ENCODE peak calls at places on chromosomes 5 and 9, in seven cellular contexts. S, P, K, J, F, Z and M are unnamed samples.

GRCh38 chr9:124218438-124219289 is 39.1 kb upstream of the NEK6 start:
- DNase-seq in J (peak), S (no peak), F (peak), Z (peak), K (peak), P (peak), M (peak)

GRCh38 chr9:132560604-132561304 is 21.7 kb upstream of the BARHL1 start:
- DNase-seq in Z (no peak), J (no peak), S (no peak), P (no peak), F (no peak), K (no peak), M (no peak)

GRCh38 chr9:3553076-3553765 is 27.4 kb upstream of the RFX3 start:
- DNase-seq in Z (no peak), P (no peak), K (no peak), J (no peak), S (no peak), F (no peak), M (no peak)

GRCh38 chr9:26811106-26811505 is 81.5 kb downstream of the CAAP1 start:
- DNase-seq in J (no peak), F (no peak), Z (no peak), S (no peak), P (no peak), K (no peak), M (no peak)

GRCh38 chr5:170103447-170103846 is 2.2 kb upstream of the FOXI1 start:
- DNase-seq in K (no peak), Z (no peak), S (no peak), J (no peak), P (no peak), F (no peak), M (no peak)

GRCh38 chr9:127697575-127697974 is 9.2 kb upstream of the CFAP157 start:
- DNase-seq in F (no peak), K (no peak), J (no peak), P (no peak), S (no peak), Z (no peak), M (no peak)

GRCh38 chr9:88530051-88530450 is 4.9 kb upstream of the NXNL2 start:
- DNase-seq in P (no peak), S (peak), K (peak), J (no peak), Z (no peak), F (no peak), M (no peak)

GRCh38 chr5:56302027-56302426 is 68.9 kb upstream of the ANKRD55 start:
- DNase-seq in P (no peak), J (no peak), Z (no peak), K (no peak), S (no peak), F (no peak), M (no peak)

GRCh38 chr5:98214240-98215051 is 559.0 kb upstream of the RGMB start:
- DNase-seq in F (no peak), K (peak), J (no peak), S (no peak), P (peak), Z (no peak), M (no peak)

GRCh38 chr9:88258012-88258411 is 119.7 kb upstream of the SPATA31C2 start:
- DNase-seq in P (peak), K (peak), S (peak), F (no peak), Z (peak), J (no peak), M (peak)

GRCh38 chr9:89555426-89556375 is 49.1 kb upstream of the GADD45G start:
- DNase-seq in J (peak), S (no peak), Z (no peak), K (no peak), P (no peak), F (no peak), M (no peak)

GRCh38 chr5:93721045-93721444 is 20.4 kb downstream of the POU5F2 start:
- DNase-seq in J (no peak), K (no peak), F (no peak), Z (no peak), S (no peak), P (no peak), M (no peak)

GRCh38 chr9:81557957-81558791 is 131.2 kb downstream of the TLE1 start:
- DNase-seq in S (peak), Z (no peak), F (no peak), K (peak), J (peak), P (no peak), M (no peak)

GRCh38 chr5:81590498-81591384 is 160.2 kb downstream of the SSBP2 start:
- DNase-seq in P (no peak), J (no peak), F (no peak), S (no peak), Z (no peak), K (peak), M (no peak)

GRCh38 chr5:6518298-6519057 is 69.8 kb downstream of the UBE2QL1 start:
- DNase-seq in J (no peak), F (no peak), Z (no peak), K (no peak), P (no peak), S (no peak), M (no peak)

GRCh38 chr9:106482733-106483132 is 380.2 kb upstream of the ZNF462 start:
- DNase-seq in F (no peak), Z (no peak), K (peak), S (no peak), P (no peak), J (no peak), M (peak)

GRCh38 chr5:93580387-93581100 is 475 bp downstream of the NR2F1-AS1 start:
- DNase-seq in Z (no peak), K (peak), S (no peak), P (no peak), F (no peak), J (no peak), M (no peak)

GRCh38 chr5:43017438-43017820 is 22.7 kb downstream of the ANXA2R start:
- DNase-seq in Z (peak), J (no peak), K (peak), P (peak), F (peak), S (no peak), M (no peak)

GRCh38 chr5:141848771-141849370 is 29.3 kb downstream of the PCDH1 start:
- DNase-seq in Z (peak), S (peak), P (peak), J (peak), K (peak), F (peak), M (no peak)

GRCh38 chr9:130189840-130190239 is 17.6 kb downstream of the NCS1 start:
- DNase-seq in Z (no peak), P (no peak), S (no peak), F (no peak), K (peak), J (no peak), M (no peak)

GRCh38 chr5:90185897-90186468 is 223.6 kb downstream of the CETN3 start:
- DNase-seq in J (no peak), S (no peak), F (no peak), Z (no peak), K (no peak), P (no peak), M (no peak)

GRCh38 chr5:81948349-81948748 is 23.5 kb upstream of the ATG10 start:
- DNase-seq in J (peak), Z (no peak), K (peak), S (no peak), F (no peak), P (no peak), M (no peak)

GRCh38 chr9:129665814-129666511 is 516 bp downstream of the PRRX2 start:
- DNase-seq in Z (no peak), K (no peak), S (no peak), F (no peak), J (no peak), P (no peak), M (no peak)

GRCh38 chr5:94945656-94946055 is 327.2 kb downstream of the SLF1 start:
- DNase-seq in Z (peak), J (no peak), K (no peak), S (no peak), F (no peak), P (peak), M (no peak)

GRCh38 chr5:81556809-81557208 is 162.9 kb upstream of the ACOT12 start:
- DNase-seq in F (no peak), J (no peak), K (no peak), P (no peak), S (no peak), Z (no peak), M (no peak)

GRCh38 chr9:79289856-79290255 is 281.9 kb upstream of the TLE4 start:
- DNase-seq in K (no peak), P (no peak), Z (no peak), F (no peak), J (no peak), S (no peak), M (no peak)
- TF ChIP-seq CTCF in K (no peak), P (no peak), Z (no peak), F (no peak), J (no peak), S (no peak), M (no peak)

DNA sequence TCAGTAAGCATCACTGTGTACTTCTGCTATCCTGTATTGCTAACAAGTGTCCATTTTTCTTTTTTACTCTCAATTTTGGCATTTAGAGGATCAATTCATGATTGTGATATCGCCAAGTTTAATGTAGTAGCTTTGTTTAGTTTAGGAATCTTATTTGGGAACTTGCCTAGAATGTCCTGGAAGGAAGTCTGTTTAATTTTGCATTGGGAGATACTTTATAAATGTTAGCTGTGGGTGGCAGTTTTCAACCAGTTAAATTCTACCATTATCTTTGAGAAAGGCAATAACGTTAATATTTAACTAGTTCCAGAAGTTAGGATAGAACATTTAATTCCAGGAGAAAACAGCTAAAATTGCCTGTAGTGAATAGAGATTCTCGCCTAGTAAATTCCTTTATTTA is 78.6 kb downstream of the PBX3 start:
- DNase-seq in P (no peak), K (no peak), Z (no peak), S (no peak), J (no peak), F (no peak), M (no peak)
- TF ChIP-seq CTCF in P (no peak), K (no peak), Z (no peak), S (no peak), J (no peak), F (no peak), M (no peak)

GRCh38 chr5:120576588-120576987 is 112.5 kb downstream of the PRR16 start:
- DNase-seq in J (no peak), P (no peak), Z (no peak), K (no peak), F (no peak), S (no peak), M (no peak)
- TF ChIP-seq CTCF in J (no peak), P (no peak), Z (no peak), K (no peak), F (no peak), S (no peak), M (no peak)

DNA sequence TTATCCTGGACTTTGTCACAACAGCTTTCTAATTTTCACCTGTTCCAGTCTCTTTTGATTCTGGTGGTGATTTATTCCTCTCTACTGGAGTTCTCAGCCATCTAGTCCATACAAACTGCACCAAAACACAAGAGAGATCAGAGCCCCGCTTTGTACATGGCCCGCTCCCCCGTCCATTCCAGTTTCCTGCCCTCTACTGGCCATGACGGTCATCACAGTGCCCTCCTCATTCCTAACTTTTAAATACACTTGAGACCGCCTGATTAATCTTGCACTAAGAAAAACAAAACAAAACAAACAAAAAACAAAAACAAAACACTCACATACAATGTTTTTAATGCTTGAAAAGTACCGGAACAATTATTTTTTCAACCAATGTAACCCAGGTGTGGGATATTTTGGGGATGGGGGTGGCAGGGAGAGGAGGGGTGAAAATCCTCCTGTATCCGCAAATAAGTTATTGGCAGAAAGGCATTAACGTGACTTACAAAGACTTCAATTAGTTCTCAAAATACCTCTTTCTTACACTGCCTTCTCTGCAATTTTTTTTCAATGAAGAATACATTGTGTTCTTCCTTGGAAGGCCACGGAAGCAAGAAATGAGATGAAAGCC is 84.8 kb upstream of the PAM start:
- DNase-seq in P (peak), S (no peak), J (no peak), Z (no peak), F (no peak), K (no peak), M (no peak)
- TF ChIP-seq CTCF in P (peak), S (no peak), J (no peak), Z (peak), F (no peak), K (peak), M (no peak)

DNA sequence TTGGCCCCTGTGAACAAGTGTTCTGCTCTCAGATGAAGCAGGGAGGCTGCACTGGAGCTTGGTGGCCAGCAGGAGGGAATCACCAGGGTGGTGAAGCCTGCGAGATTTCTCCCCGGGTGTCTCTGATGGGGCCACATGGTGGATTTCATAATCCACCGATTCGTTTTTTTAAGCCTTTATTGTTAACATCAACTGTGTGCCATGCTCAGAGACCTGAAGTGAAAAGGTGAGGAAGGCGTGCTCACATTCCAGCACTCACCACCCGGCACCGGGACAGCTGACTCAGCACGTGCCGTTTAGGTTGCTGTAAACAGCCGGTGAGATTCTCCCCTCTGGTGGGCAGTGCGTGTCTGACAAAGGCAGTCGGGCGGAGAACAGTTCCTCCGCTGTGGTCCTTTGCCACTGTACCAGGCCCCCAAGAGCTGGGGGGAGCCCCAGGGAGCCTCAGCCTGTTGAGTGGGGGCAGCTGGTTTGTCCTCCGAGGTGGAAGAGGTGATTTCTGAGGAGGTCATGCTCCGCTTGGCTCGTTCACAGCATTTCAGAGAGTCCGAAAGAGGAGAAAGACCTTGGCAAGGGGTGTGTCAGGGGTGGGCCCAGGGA is 12.7 kb upstream of the AHRR start:
- DNase-seq in F (no peak), P (no peak), S (no peak), K (peak), J (no peak), Z (no peak), M (no peak)
- TF ChIP-seq CTCF in F (no peak), P (no peak), S (no peak), K (peak), J (no peak), Z (no peak), M (no peak)

GRCh38 chr5:113321266-113321665 is 113.5 kb downstream of the TSSK1B start:
- DNase-seq in Z (no peak), K (peak), P (no peak), S (no peak), F (no peak), J (no peak), M (no peak)
- TF ChIP-seq CTCF in Z (peak), K (no peak), P (no peak), S (peak), F (no peak), J (no peak), M (no peak)

GRCh38 chr9:22100626-22101025 is 91.5 kb upstream of the CDKN2B start:
- DNase-seq in J (no peak), K (no peak), S (no peak), F (no peak), P (no peak), Z (no peak), M (no peak)
- TF ChIP-seq CTCF in J (no peak), K (peak), S (no peak), F (no peak), P (peak), Z (no peak), M (no peak)

GRCh38 chr5:178204205-178205009 is at the start of gene HNRNPAB:
- DNase-seq in K (peak), Z (peak), F (peak), J (peak), P (peak), S (peak), M (peak)

GRCh38 chr5:178205749-178206047 is 1.4 kb downstream of the HNRNPAB start:
- DNase-seq in P (no peak), S (no peak), J (no peak), K (no peak), F (no peak), Z (no peak), M (no peak)

GRCh38 chr5:178203670-178204204 is 596 bp upstream of the HNRNPAB start:
- DNase-seq in S (no peak), J (no peak), P (no peak), Z (no peak), F (no peak), K (no peak), M (no peak)

GRCh38 chr5:178206166-178207101 is 2.1 kb downstream of the HNRNPAB start:
- DNase-seq in F (peak), Z (no peak), J (no peak), P (no peak), S (no peak), K (peak), M (peak)

GRCh38 chr5:178205010-178205748 is 846 bp downstream of the HNRNPAB start:
- DNase-seq in Z (peak), J (peak), S (peak), P (peak), F (peak), K (peak), M (peak)
- TF ChIP-seq CTCF in Z (no peak), J (no peak), S (peak), P (no peak), F (no peak), K (no peak), M (no peak)

DNA sequence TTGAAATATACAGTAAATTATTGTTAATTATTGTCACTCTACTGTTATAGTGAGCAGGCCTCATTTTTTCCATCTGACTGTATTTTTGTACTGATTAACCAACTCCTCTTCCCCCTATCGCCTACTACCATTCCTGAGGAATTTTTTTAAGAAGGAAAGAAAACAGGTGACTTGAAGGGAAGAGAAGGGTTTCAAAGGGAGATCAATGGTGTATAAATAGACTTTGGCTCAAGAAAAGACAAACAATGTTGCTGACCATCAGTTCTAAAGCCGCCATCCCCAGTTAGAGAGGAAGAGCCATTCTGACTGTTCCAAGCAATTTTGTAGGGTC is 69.7 kb downstream of the BAAT start:
- DNase-seq in Z (no peak), F (no peak), K (no peak), P (no peak), S (no peak), J (no peak), M (no peak)
- TF ChIP-seq CTCF in Z (no peak), F (no peak), K (no peak), P (no peak), S (no peak), J (no peak), M (no peak)